ENCODE peak calls at places on chromosomes 11 and 22, in seven cellular contexts. C is ovary; D is heart right ventricle; W is cardiac fibroblast; E is germinal center; P is skeletal muscle cell; Q is CD8-positive, alpha-beta memory T cell. U is an unnamed sample.
A peak's percentile ranks its signal among the peaks of the same experiment; 100 is the strongest.

GRCh38 chr11:2995091-2995561 is 3.0 kb upstream of the NAP1L4 start:
- DNase-seq in P (no peak), Q (no peak), D (no peak), C (peak; percentile 25), W (no peak), E (no peak), U (no peak)

GRCh38 chr22:20106205-20106848 is 9.6 kb upstream of the RANBP1 start:
- DNase-seq in W (no peak), C (no peak), Q (no peak), E (no peak), P (no peak), D (no peak), U (no peak)

GRCh38 chr22:37126882-37127281 is 17.4 kb upstream of the TMPRSS6 start:
- DNase-seq in D (no peak), C (no peak), P (no peak), Q (no peak), E (no peak), W (no peak), U (no peak)

GRCh38 chr22:40247976-40248375 is 70.3 kb downstream of the TNRC6B start:
- DNase-seq in C (no peak), P (no peak), D (no peak), Q (peak; percentile 56), E (no peak), W (no peak), U (no peak)

GRCh38 chr11:1772270-1773130 is 8.8 kb upstream of the CTSD start:
- DNase-seq in D (no peak), W (peak; percentile 90), P (peak; percentile 92), E (no peak), Q (peak; percentile 35), C (peak; percentile 54), U (no peak)

GRCh38 chr11:117634756-117635593 is 162.0 kb downstream of the DSCAML1 start:
- DNase-seq in W (no peak), C (no peak), P (no peak), Q (no peak), D (no peak), E (no peak), U (no peak)

GRCh38 chr22:42688914-42689275 is 31.8 kb downstream of the A4GALT start:
- DNase-seq in W (no peak), P (no peak), Q (no peak), E (no peak), D (no peak), C (no peak), U (no peak)

GRCh38 chr22:24337894-24338645 is 67.4 kb downstream of the SPECC1L start:
- DNase-seq in P (no peak), W (no peak), E (no peak), Q (no peak), D (no peak), C (no peak), U (no peak)

GRCh38 chr11:73314121-73314948 is 6.3 kb downstream of the ARHGEF17 start:
- DNase-seq in P (no peak), W (peak; percentile 66), D (no peak), E (no peak), C (no peak), Q (no peak), U (no peak)

GRCh38 chr22:24969588-24970301 is 17.2 kb downstream of the KIAA1671 start:
- DNase-seq in C (no peak), Q (no peak), E (no peak), P (no peak), D (peak; percentile 56), W (peak; percentile 48), U (no peak)

GRCh38 chr22:38858492-38858891 is 13.5 kb downstream of the CBX6 start:
- DNase-seq in Q (no peak), P (no peak), C (no peak), E (no peak), D (no peak), W (no peak), U (no peak)

GRCh38 chr11:83044958-83045712 is 26.6 kb downstream of the RAB30 start:
- DNase-seq in W (peak; percentile 92), C (no peak), Q (no peak), E (no peak), P (no peak), D (no peak), U (no peak)

GRCh38 chr11:107490836-107491235 is 33.2 kb upstream of the CWF19L2 start:
- DNase-seq in C (no peak), Q (no peak), P (no peak), D (no peak), W (no peak), E (no peak), U (no peak)

GRCh38 chr11:122486793-122487495 is 168.6 kb upstream of the UBASH3B start:
- DNase-seq in C (no peak), D (no peak), W (peak; percentile 17), Q (no peak), E (no peak), P (no peak), U (no peak)

GRCh38 chr11:109405671-109406070 is 16.3 kb upstream of the C11orf87 start:
- DNase-seq in Q (no peak), P (peak; percentile 23), W (peak; percentile 58), D (no peak), C (no peak), E (no peak), U (no peak)

GRCh38 chr11:40100204-40100603 is 1359.2 kb downstream of the LRRC4C start:
- DNase-seq in C (no peak), W (no peak), E (no peak), Q (no peak), P (no peak), D (no peak), U (no peak)

GRCh38 chr11:58730507-58731089 is 1.1 kb downstream of the GLYAT start:
- DNase-seq in D (no peak), W (no peak), C (no peak), P (no peak), E (no peak), Q (no peak), U (no peak)

GRCh38 chr11:76782526-76783293 is 446 bp upstream of the TSKU start:
- DNase-seq in Q (no peak), D (peak; percentile 88), P (peak; percentile 95), W (peak; percentile 94), C (peak; percentile 93), E (peak; percentile 62), U (peak; percentile 79)

GRCh38 chr22:43239102-43239875 is 52.4 kb upstream of the TTLL12 start:
- DNase-seq in E (no peak), Q (no peak), W (no peak), D (peak; percentile 32), C (peak; percentile 84), P (no peak), U (no peak)

GRCh38 chr11:45079943-45080719 is 66.3 kb upstream of the PRDM11 start:
- DNase-seq in Q (peak; percentile 42), D (no peak), E (peak; percentile 68), C (no peak), W (no peak), P (no peak), U (no peak)

GRCh38 chr11:101202614-101203013 is 73.0 kb upstream of the PGR start:
- DNase-seq in Q (no peak), W (no peak), E (no peak), P (no peak), D (no peak), C (no peak), U (no peak)

GRCh38 chr11:10400856-10401255 is 54.2 kb upstream of the AMPD3 start:
- DNase-seq in C (no peak), P (no peak), D (no peak), W (no peak), Q (no peak), E (no peak), U (no peak)

GRCh38 chr22:24529898-24530297 is 25.0 kb downstream of the GUCD1 start:
- DNase-seq in W (no peak), Q (no peak), D (no peak), E (no peak), P (no peak), C (no peak), U (no peak)

GRCh38 chr11:64356498-64357411 is 2.2 kb upstream of the RPS6KA4 start:
- DNase-seq in D (no peak), W (peak; percentile 57), Q (no peak), P (no peak), E (no peak), C (no peak), U (peak; percentile 41)

GRCh38 chr11:67631427-67631826 is 1.7 kb upstream of the NUDT8 start:
- DNase-seq in P (no peak), D (peak; percentile 19), E (no peak), Q (no peak), C (peak; percentile 62), W (no peak), U (no peak)

GRCh38 chr22:36606114-36606513 is 77.1 kb upstream of the EIF3D start:
- DNase-seq in P (no peak), D (peak; percentile 51), Q (no peak), E (no peak), W (no peak), C (no peak), U (no peak)

GRCh38 chr22:27438271-27438980 is 363.1 kb downstream of the MN1 start:
- DNase-seq in W (peak; percentile 31), D (peak; percentile 67), Q (no peak), C (peak; percentile 69), P (no peak), E (no peak), U (no peak)

GRCh38 chr11:926341-926916 is 759 bp downstream of the AP2A2 start:
- DNase-seq in Q (no peak), C (no peak), W (peak; percentile 59), D (no peak), P (no peak), E (no peak), U (no peak)

GRCh38 chr11:116853461-116854073 is 16.1 kb upstream of the APOA1 start:
- DNase-seq in D (no peak), C (no peak), Q (peak; percentile 27), P (peak; percentile 72), W (peak; percentile 94), E (peak; percentile 72), U (no peak)

GRCh38 chr11:69144719-69145365 is 10.9 kb upstream of the SMIM38 start:
- DNase-seq in E (no peak), P (no peak), C (no peak), Q (no peak), D (no peak), W (no peak), U (no peak)

GRCh38 chr11:97856666-97857065 is 1164.1 kb upstream of the CNTN5 start:
- DNase-seq in P (no peak), D (no peak), W (no peak), Q (no peak), C (no peak), E (no peak), U (peak; percentile 25)

GRCh38 chr11:118305726-118306125 is 1.2 kb downstream of the CD3E start:
- DNase-seq in Q (peak; percentile 18), D (no peak), E (no peak), W (no peak), P (no peak), C (no peak), U (no peak)

GRCh38 chr11:110587972-110588371 is 124.3 kb downstream of the ARHGAP20 start:
- DNase-seq in C (no peak), D (no peak), P (peak; percentile 30), Q (no peak), E (no peak), W (peak; percentile 45), U (no peak)

GRCh38 chr22:27217154-27217553 is 559.8 kb downstream of the MIAT start:
- DNase-seq in Q (no peak), W (no peak), C (no peak), D (no peak), E (no peak), P (no peak), U (no peak)

GRCh38 chr22:20221421-20222340 is 46.4 kb downstream of the RTN4R start:
- DNase-seq in D (peak; percentile 66), W (no peak), C (no peak), P (no peak), E (no peak), Q (no peak), U (no peak)

GRCh38 chr22:39223091-39223710 is 21.6 kb downstream of the PDGFB start:
- DNase-seq in W (no peak), Q (no peak), E (no peak), C (no peak), D (no peak), P (no peak), U (no peak)

U was measured in NCI-H1930.